ENCODE peak calls at places on chromosomes 3 and 15, in four cellular contexts. M, P, V and R are unnamed samples.
A peak's percentile ranks its signal among the peaks of the same experiment; 100 is the strongest.

GRCh38 chr15:73964736-73965093 is 27.4 kb downstream of the STOML1 start:
- DNase-seq in P (peak; percentile 81), M (peak; percentile 88), V (peak; percentile 80), R (no peak)

GRCh38 chr15:69576035-69576526 is 123.5 kb downstream of the RPLP1 start:
- DNase-seq in V (peak; percentile 20), P (peak; percentile 27), M (peak; percentile 84), R (no peak)

GRCh38 chr15:64067564-64068030 is 21.3 kb upstream of the DAPK2 start:
- DNase-seq in M (no peak), P (peak; percentile 65), V (peak; percentile 68), R (no peak)

GRCh38 chr3:4512895-4513616 is 19.9 kb downstream of the ITPR1 start:
- DNase-seq in V (no peak), P (no peak), M (no peak), R (no peak)

GRCh38 chr3:66482005-66482404 is 18.8 kb downstream of the LRIG1 start:
- DNase-seq in V (no peak), M (no peak), P (no peak), R (no peak)

GRCh38 chr3:176566757-176567156 is 630.5 kb downstream of the TBL1XR1 start:
- DNase-seq in M (no peak), V (no peak), P (no peak), R (no peak)

GRCh38 chr15:87224409-87224808 is 1032.1 kb downstream of the NTRK3 start:
- DNase-seq in P (no peak), V (peak; percentile 69), M (no peak), R (no peak)

GRCh38 chr3:5264896-5265770 is 77.6 kb downstream of the EDEM1 start:
- DNase-seq in V (no peak), M (no peak), P (no peak), R (peak; percentile 43)

GRCh38 chr3:46971151-46971550 is 5.4 kb downstream of the CCDC12 start:
- DNase-seq in M (no peak), V (no peak), P (no peak), R (no peak)

DNA sequence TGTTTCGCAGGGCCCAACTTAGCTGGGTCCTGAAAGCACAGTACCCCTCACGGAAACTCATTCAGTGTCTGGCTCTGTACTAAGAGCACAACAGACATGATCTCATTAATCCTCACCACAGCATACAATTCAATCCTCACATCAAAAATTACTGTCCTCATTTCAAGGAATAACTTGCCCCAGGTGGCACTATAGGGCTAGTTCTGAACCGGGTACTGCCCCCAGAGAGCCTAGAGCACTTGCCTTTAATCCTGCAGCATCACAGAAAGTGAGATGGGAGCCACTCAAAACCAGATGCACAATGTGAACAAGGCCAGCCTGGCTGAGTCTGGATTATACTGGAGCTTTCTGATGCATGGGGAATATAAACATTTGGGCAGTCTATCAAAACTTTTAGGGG is 122.6 kb downstream of the OSBPL10 start:
- DNase-seq in V (no peak), P (no peak), M (no peak), R (no peak)
- TF ChIP-seq CTCF in V (no peak), P (no peak), M (no peak), R (peak; percentile 12)

GRCh38 chr3:194206375-194206774 is 70.4 kb downstream of the HES1 start:
- DNase-seq in V (peak; percentile 51), P (peak; percentile 80), M (peak; percentile 78), R (no peak)

GRCh38 chr3:194205675-194206133 is 69.8 kb downstream of the HES1 start:
- DNase-seq in V (no peak), P (no peak), M (no peak), R (no peak)

GRCh38 chr3:194204036-194204792 is 68.3 kb downstream of the HES1 start:
- DNase-seq in M (peak; percentile 73), V (no peak), P (no peak), R (no peak)

GRCh38 chr3:194203482-194204035 is 67.6 kb downstream of the HES1 start:
- DNase-seq in P (no peak), V (no peak), M (no peak), R (no peak)

DNA sequence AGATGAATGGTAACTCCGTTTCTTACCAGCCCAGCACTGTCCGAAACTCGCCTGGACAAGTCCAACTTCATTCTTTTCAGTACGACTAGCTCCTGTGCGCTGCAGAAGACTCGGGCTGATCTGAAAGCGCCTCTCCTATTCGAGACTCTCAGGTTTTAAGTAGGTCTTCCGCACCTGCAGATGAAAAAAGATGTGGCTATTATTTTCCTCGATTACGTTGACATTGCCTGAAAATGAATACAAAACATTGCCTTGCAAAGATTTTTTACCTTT is 68.8 kb downstream of the HES1 start:
- DNase-seq in V (no peak), P (no peak), M (no peak), R (no peak)
- H3K4me3 ChIP-seq in V (no peak overlapping the region), P (no peak overlapping the region), M (peak overlapping the region; percentile 35), R (peak overlapping the region; percentile 49)

DNA sequence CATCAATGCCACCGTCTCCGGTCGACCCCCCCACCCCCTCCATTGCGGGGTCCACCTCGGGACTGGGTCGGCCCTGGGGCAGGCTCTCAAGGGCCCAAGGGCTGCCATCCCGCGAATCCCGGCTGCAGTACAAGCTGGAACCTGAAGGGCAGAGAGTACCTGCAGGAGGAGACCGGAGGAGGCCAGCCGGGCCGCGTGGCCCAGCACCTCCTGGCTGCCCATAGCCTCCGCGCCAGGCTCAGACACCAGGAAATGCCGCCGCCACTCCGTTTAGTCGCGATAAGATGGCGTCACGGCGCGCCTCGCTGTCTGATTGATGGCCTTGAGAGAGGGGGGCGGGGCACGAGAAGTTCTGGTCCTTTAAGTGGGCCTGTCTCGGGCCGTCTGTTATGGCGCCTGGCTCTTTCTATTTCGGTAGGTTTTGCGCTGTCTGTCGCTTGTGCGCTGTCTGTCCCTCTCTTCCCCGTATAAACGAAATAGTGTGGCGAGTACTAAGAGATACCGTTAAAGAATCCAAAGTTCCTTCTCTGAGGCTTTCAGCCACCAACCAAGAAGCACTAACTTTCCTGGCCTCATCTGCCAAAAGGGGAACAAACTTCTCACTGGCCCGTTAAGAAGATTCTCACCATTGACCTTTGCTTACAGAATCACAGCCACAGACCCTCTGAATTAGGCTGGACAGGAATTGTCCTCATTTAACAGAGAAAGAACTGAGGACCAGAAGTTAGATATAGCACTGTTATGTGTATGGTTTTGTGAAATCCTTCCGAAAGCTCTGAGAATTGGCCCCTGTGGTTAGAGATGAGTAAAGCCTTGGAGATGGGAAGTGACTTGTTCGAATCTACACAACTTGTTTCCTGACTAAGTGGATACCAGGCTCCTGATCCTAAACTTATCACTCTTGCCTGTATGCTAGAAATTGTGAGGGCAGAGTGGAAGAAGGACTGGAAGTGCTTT is at the start of gene RFT1:
- DNase-seq in M (peak; percentile 98), P (peak; percentile 97), V (peak; percentile 95), R (peak; percentile 82)
- TF ChIP-seq CTCF in M (peak; percentile 7), P (peak; percentile 30), V (peak; percentile 14), R (no peak)

GRCh38 chr15:31390777-31391486 is 64.3 kb downstream of the KLF13 start:
- DNase-seq in V (no peak), P (no peak), M (no peak), R (no peak)
- H3K4me3 ChIP-seq in V (no peak overlapping the region), P (peak overlapping the region; percentile 82), M (peak overlapping the region; percentile 82), R (no peak overlapping the region)